ENCODE peak calls at places on chromosomes 13 and 19, in eight cellular contexts. W, A, M, R, T, F, O and V are unnamed samples.

GRCh38 chr19:4738734-4739133 is 15.1 kb upstream of the DPP9 start:
- DNase-seq in W (no peak), A (no peak), M (no peak), R (no peak), T (no peak), F (no peak), O (no peak), V (no peak)

GRCh38 chr19:41908724-41909464 is 19.4 kb downstream of the ERFL start:
- DNase-seq in W (no peak), A (no peak), M (no peak), R (no peak), T (no peak), F (no peak), O (no peak), V (no peak)

GRCh38 chr13:106143392-106143791 is 392.1 kb downstream of the EFNB2 start:
- DNase-seq in W (no peak), A (peak), M (no peak), R (no peak), T (no peak), F (no peak), O (no peak), V (no peak)

GRCh38 chr13:75479102-75479501 is 2.9 kb downstream of the TBC1D4 start:
- DNase-seq in W (no peak), A (no peak), M (no peak), R (no peak), T (no peak), F (no peak), O (no peak), V (no peak)

GRCh38 chr19:15426485-15427349 is 7.9 kb upstream of the AKAP8L start:
- DNase-seq in W (no peak), A (no peak), M (no peak), R (no peak), T (no peak), F (peak), O (no peak), V (peak)

GRCh38 chr13:40973409-40973808 is 45.7 kb downstream of the ELF1 start:
- DNase-seq in W (no peak), A (no peak), M (no peak), R (no peak), T (no peak), F (no peak), O (no peak), V (no peak)

GRCh38 chr13:23806874-23807522 is 82.2 kb downstream of the MIPEP start:
- DNase-seq in W (no peak), A (peak), M (no peak), R (no peak), T (no peak), F (no peak), O (no peak), V (no peak)

GRCh38 chr13:76758738-76759137 is 127.5 kb downstream of the KCTD12 start:
- DNase-seq in W (no peak), A (no peak), M (no peak), R (no peak), T (no peak), F (no peak), O (no peak), V (no peak)

GRCh38 chr13:28528388-28528787 is 33.5 kb upstream of the FLT1 start:
- DNase-seq in W (no peak), A (no peak), M (no peak), R (no peak), T (no peak), F (no peak), O (no peak), V (no peak)

GRCh38 chr19:4379383-4380253 is 20.7 kb downstream of the SH3GL1 start:
- DNase-seq in W (no peak), A (peak), M (peak), R (peak), T (peak), F (peak), O (no peak), V (no peak)

GRCh38 chr13:97237388-97237787 is 15.3 kb downstream of the MBNL2 start:
- DNase-seq in W (no peak), A (no peak), M (no peak), R (no peak), T (no peak), F (no peak), O (no peak), V (no peak)

GRCh38 chr19:55492362-55492944 is 4.2 kb downstream of the SSC5D start:
- DNase-seq in W (no peak), A (no peak), M (no peak), R (no peak), T (no peak), F (no peak), O (no peak), V (no peak)

GRCh38 chr13:96996097-96996496 is 1.8 kb upstream of the OXGR1 start:
- DNase-seq in W (no peak), A (no peak), M (no peak), R (no peak), T (no peak), F (no peak), O (no peak), V (no peak)

GRCh38 chr13:51928231-51928630 is 66.5 kb downstream of the CCDC70 start:
- DNase-seq in W (no peak), A (no peak), M (no peak), R (no peak), T (no peak), F (no peak), O (no peak), V (no peak)

GRCh38 chr13:99528547-99528946 is 27.3 kb downstream of the TM9SF2 start:
- DNase-seq in W (no peak), A (no peak), M (no peak), R (no peak), T (no peak), F (no peak), O (no peak), V (peak)

GRCh38 chr13:97308735-97309429 is 86.7 kb downstream of the MBNL2 start:
- DNase-seq in W (no peak), A (peak), M (no peak), R (no peak), T (peak), F (no peak), O (no peak), V (no peak)

GRCh38 chr13:50910483-50910805 is 853 bp downstream of the RNASEH2B start:
- DNase-seq in W (peak), A (peak), M (no peak), R (no peak), T (peak), F (no peak), O (no peak), V (peak)

GRCh38 chr19:3057275-3057714 is 5.0 kb downstream of the TLE5 start:
- DNase-seq in W (peak), A (no peak), M (peak), R (peak), T (peak), F (peak), O (no peak), V (no peak)

GRCh38 chr13:110876592-110876991 is 38.3 kb downstream of the ANKRD10 start:
- DNase-seq in W (no peak), A (no peak), M (no peak), R (no peak), T (no peak), F (no peak), O (no peak), V (peak)

GRCh38 chr19:11617207-11618062 is 20.2 kb downstream of the ZNF627 start:
- DNase-seq in W (no peak), A (no peak), M (no peak), R (no peak), T (no peak), F (no peak), O (no peak), V (no peak)

GRCh38 chr13:112254900-112255299 is 121.3 kb upstream of the SPACA7 start:
- DNase-seq in W (no peak), A (no peak), M (no peak), R (no peak), T (no peak), F (no peak), O (peak), V (no peak)

GRCh38 chr13:93984876-93985275 is 494.6 kb downstream of the DCT start:
- DNase-seq in W (no peak), A (no peak), M (no peak), R (no peak), T (no peak), F (no peak), O (no peak), V (no peak)

GRCh38 chr13:37149380-37149779 is 43.9 kb upstream of the CSNK1A1L start:
- DNase-seq in W (no peak), A (no peak), M (no peak), R (no peak), T (no peak), F (no peak), O (no peak), V (no peak)

GRCh38 chr13:74979703-74980102 is 502.3 kb downstream of the TBC1D4 start:
- DNase-seq in W (no peak), A (no peak), M (no peak), R (no peak), T (no peak), F (no peak), O (no peak), V (no peak)

GRCh38 chr19:3606174-3606689 is 443 bp downstream of the TBXA2R start:
- DNase-seq in W (no peak), A (no peak), M (peak), R (peak), T (no peak), F (peak), O (no peak), V (no peak)

GRCh38 chr13:52405767-52406494 is at the start of gene THSD1:
- DNase-seq in W (peak), A (peak), M (peak), R (peak), T (peak), F (peak), O (no peak), V (peak)

GRCh38 chr19:14375055-14375581 is 6.1 kb upstream of the ADGRE5 start:
- DNase-seq in W (no peak), A (no peak), M (peak), R (peak), T (no peak), F (peak), O (no peak), V (no peak)

GRCh38 chr13:39263033-39263432 is 224.8 kb downstream of the NHLRC3 start:
- DNase-seq in W (peak), A (peak), M (peak), R (no peak), T (peak), F (peak), O (no peak), V (peak)

GRCh38 chr13:75761373-75761772 is 125.2 kb downstream of the LMO7 start:
- DNase-seq in W (no peak), A (no peak), M (no peak), R (no peak), T (no peak), F (no peak), O (no peak), V (no peak)

GRCh38 chr19:49638360-49638759 is 1.6 kb downstream of the RRAS start:
- DNase-seq in W (no peak), A (no peak), M (no peak), R (no peak), T (peak), F (no peak), O (no peak), V (no peak)

GRCh38 chr19:39792999-39793546 is 14.4 kb downstream of the LEUTX start:
- DNase-seq in W (peak), A (peak), M (peak), R (peak), T (peak), F (peak), O (no peak), V (peak)

GRCh38 chr19:15438124-15438496 is 11.6 kb downstream of the WIZ start:
- DNase-seq in W (no peak), A (no peak), M (no peak), R (no peak), T (no peak), F (no peak), O (no peak), V (no peak)

GRCh38 chr13:98384739-98385138 is 192.2 kb downstream of the STK24 start:
- DNase-seq in W (no peak), A (peak), M (no peak), R (no peak), T (no peak), F (no peak), O (no peak), V (no peak)

GRCh38 chr19:2332341-2333026 is 4.0 kb downstream of the SPPL2B start:
- DNase-seq in W (no peak), A (no peak), M (no peak), R (no peak), T (no peak), F (no peak), O (no peak), V (no peak)

GRCh38 chr19:35346193-35347052 is 1.3 kb upstream of the FFAR1 start:
- DNase-seq in W (peak), A (no peak), M (peak), R (no peak), T (no peak), F (no peak), O (peak), V (no peak)

GRCh38 chr19:4557971-4558941 is 1.2 kb downstream of the SEMA6B start:
- DNase-seq in W (no peak), A (no peak), M (peak), R (no peak), T (no peak), F (no peak), O (no peak), V (peak)

GRCh38 chr13:78659450-78660110 is 625 bp upstream of the OBI1 start:
- DNase-seq in W (no peak), A (peak), M (no peak), R (no peak), T (peak), F (no peak), O (no peak), V (peak)

GRCh38 chr19:19021115-19021514 is 12.2 kb downstream of the SUGP2 start:
- DNase-seq in W (no peak), A (peak), M (no peak), R (no peak), T (no peak), F (no peak), O (no peak), V (no peak)

GRCh38 chr13:46687810-46688209 is 109.2 kb downstream of the ESD start:
- DNase-seq in W (no peak), A (peak), M (no peak), R (no peak), T (peak), F (peak), O (no peak), V (peak)

DNA sequence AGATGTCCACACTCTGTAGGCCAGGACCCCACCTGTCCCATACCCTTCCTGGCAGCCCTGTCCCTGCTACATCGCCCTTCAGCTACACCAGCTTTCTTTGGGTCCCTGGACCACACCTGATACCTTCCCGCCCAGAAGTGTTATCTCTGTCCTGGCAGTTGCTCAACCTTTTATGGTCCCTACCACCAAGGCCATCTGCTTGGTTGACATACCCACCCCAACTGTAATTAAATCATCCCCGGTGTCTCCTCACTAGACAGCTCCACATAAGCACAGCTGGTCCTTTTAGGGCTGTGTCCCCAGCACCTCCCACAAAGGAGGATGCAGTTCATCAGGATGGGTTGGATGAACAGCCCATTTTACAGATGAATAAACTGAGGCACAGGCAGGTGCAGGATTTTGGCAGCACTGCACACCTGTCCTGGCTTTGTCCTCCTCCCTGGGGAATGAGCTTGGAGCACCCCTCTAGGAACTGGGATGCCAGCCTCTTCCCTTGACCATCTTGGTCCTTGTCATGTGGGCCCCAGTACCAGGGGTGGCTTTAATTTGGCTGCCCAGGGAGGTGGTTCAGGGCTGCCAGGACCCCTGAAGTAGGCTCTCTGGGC is 12.9 kb downstream of the NACC1 start:
- DNase-seq in W (no peak), A (no peak), M (no peak), R (no peak), T (no peak), F (no peak), O (no peak), V (no peak)
- TF ChIP-seq POLR2A in W (no peak), A (no peak), M (no peak), R (no peak), T (no peak), F (no peak), O (no peak), V (no peak)

GRCh38 chr19:871446-872265 is 12.2 kb downstream of the CFD start:
- DNase-seq in W (no peak), A (peak), M (no peak), R (no peak), T (no peak), F (no peak), O (no peak), V (no peak)

GRCh38 chr19:869245-870177 is 10.0 kb downstream of the CFD start:
- DNase-seq in W (peak), A (peak), M (no peak), R (no peak), T (peak), F (peak), O (no peak), V (no peak)

GRCh38 chr19:868458-869244 is 9.2 kb downstream of the CFD start:
- DNase-seq in W (no peak), A (no peak), M (no peak), R (no peak), T (no peak), F (peak), O (no peak), V (no peak)

GRCh38 chr19:870963-871401 is 11.5 kb downstream of the CFD start:
- DNase-seq in W (no peak), A (peak), M (no peak), R (no peak), T (no peak), F (no peak), O (no peak), V (no peak)

DNA sequence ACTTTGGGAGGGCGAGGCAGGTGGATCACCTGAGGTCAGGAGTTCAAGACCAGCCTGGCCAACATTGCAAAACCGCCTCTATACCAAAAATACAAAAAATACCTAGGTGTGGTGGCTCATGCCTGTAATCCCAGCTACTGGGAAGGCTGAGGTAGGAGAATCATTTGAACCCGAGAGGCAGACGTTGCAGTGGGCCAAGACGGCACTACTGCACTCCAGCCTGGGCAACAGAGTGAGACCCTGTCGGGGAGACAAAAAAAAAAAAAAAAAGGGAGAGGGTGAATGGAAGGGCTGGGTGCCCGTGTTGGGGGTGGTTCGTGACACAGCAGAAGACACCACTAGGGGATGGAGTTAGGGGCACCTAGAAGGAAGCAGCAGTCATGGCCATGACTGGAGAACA is 10.8 kb downstream of the CFD start:
- DNase-seq in W (no peak), A (no peak), M (no peak), R (no peak), T (no peak), F (no peak), O (no peak), V (no peak)
- TF ChIP-seq POLR2A in W (no peak), A (no peak), M (no peak), R (no peak), T (no peak), F (no peak), O (no peak), V (no peak)

DNA sequence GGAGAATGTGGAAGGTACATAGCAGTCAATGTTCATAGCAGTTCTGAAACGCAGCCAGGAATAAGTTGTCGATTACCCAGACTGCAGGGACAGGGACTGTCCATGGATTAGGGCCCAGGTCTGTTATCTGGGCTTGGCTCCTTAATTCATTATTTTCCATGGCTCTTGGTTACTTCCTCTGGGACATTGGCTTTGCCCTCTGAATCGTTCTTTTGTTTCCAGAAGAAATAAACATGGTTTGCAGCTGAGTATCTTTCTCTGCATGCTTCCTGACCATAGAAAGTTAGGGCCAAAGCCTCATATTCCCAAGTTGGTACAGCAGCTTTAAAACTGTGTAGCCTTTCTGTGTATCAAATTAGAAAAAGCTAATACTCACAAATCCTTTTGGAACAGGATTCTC is 121.7 kb upstream of the MAB21L1 start:
- DNase-seq in W (no peak), A (no peak), M (no peak), R (no peak), T (no peak), F (no peak), O (no peak), V (no peak)
- TF ChIP-seq POLR2A in W (no peak), A (no peak), M (no peak), R (no peak), T (no peak), F (no peak), O (no peak), V (no peak)

DNA sequence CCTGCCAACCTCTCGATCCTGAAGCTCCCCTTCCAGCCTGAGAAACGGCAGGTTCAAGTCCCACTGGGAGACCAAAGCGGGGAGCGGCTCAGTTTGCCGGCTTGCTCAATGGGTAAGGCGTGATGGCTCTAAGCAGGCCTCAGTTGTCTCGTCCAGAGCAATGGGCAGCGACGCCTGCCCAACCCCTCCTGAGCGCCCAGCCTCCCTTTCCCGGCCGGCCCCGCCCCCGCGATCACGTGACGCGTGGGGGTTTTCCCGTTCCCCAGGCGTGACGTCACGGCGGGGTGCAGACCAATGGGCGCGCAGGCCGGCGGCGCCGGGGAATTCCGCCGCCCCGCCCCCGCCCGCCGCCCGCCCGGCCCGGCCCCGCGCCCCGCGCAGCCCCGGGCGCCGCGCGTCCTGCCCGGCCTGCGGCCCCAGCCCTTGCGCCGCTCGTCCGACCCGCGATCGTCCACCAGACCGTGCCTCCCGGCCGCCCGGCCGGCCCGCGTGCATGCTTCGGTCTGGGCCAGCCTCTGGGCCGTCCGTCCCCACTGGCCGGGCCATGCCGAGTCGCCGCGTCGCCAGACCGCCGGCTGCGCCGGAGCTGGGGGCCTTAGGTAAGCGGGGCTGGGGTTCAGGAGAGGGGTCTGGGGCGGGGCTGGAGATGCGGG is at the start of gene RELB:
- DNase-seq in W (peak), A (peak), M (peak), R (peak), T (peak), F (peak), O (no peak), V (peak)
- TF ChIP-seq POLR2A in W (no peak), A (peak), M (no peak), R (no peak), T (no peak), F (no peak), O (no peak), V (no peak)